ENCODE peak calls at places on chromosome 3, in ten cellular contexts. X is dorsolateral prefrontal cortex, Q is astrocyte of the spinal cord, V is nephron progenitor cell, Y is B cell, A is HCT116, Z is brain microvascular endothelial cell, B is tibial artery, M is WERI-Rb-1, K is HL-60. U is an unnamed sample.

GRCh38 chr3:62139957-62140356 is 233.4 kb downstream of the FEZF2 start:
- DNase-seq in B (peak; percentile 89), M (no peak), Y (no peak), Q (peak; percentile 18), V (no peak), K (peak; percentile 7), A (no peak), Z (peak; percentile 63), X (no peak), U (no peak)

GRCh38 chr3:161559177-161559998 is 62.8 kb downstream of the OTOL1 start:
- DNase-seq in K (peak; percentile 20), Z (peak; percentile 56), Y (no peak), X (peak; percentile 33), A (peak; percentile 39), Q (peak; percentile 70), M (no peak), B (no peak), V (peak; percentile 21), U (no peak)

GRCh38 chr3:108410531-108410984 is 99.8 kb downstream of the MYH15 start:
- DNase-seq in M (no peak), K (no peak), Y (no peak), A (no peak), Q (no peak), Z (no peak), V (no peak), X (no peak), B (peak; percentile 55), U (no peak)

GRCh38 chr3:11096266-11097135 is 57.8 kb upstream of the HRH1 start:
- DNase-seq in B (peak; percentile 89), Q (peak; percentile 96), V (peak; percentile 70), Y (no peak), A (peak; percentile 74), X (peak; percentile 80), Z (peak; percentile 89), K (peak; percentile 85), M (peak; percentile 62), U (peak; percentile 28)

GRCh38 chr3:1190576-1190975 is 97.8 kb downstream of the CNTN6 start:
- DNase-seq in M (no peak), B (no peak), Y (no peak), K (no peak), Z (no peak), A (no peak), V (no peak), X (no peak), Q (peak; percentile 49), U (no peak)

GRCh38 chr3:59678042-59678707 is 628.4 kb upstream of the CFAP20DC start:
- DNase-seq in B (no peak), V (no peak), Z (no peak), A (no peak), Q (no peak), M (peak; percentile 81), X (no peak), Y (no peak), K (no peak), U (no peak)

GRCh38 chr3:140530603-140531002 is 147.3 kb upstream of the TRIM42 start:
- DNase-seq in Z (no peak), Y (no peak), V (no peak), M (no peak), B (no peak), Q (no peak), A (no peak), K (no peak), X (no peak), U (no peak)

GRCh38 chr3:65751123-65751700 is 287.5 kb downstream of the MAGI1 start:
- DNase-seq in K (peak; percentile 2), M (peak; percentile 66), Q (peak; percentile 33), A (peak; percentile 3), Z (peak; percentile 53), X (peak; percentile 86), Y (no peak), B (no peak), V (peak; percentile 68), U (no peak)

GRCh38 chr3:21447471-21448205 is 303.4 kb downstream of the ZNF385D start:
- DNase-seq in X (no peak), Q (peak; percentile 59), Z (no peak), M (no peak), V (no peak), K (no peak), Y (no peak), A (no peak), B (no peak), U (no peak)

GRCh38 chr3:142118911-142119310 is 30.4 kb downstream of the TFDP2 start:
- DNase-seq in Y (no peak), Q (no peak), Z (no peak), B (no peak), M (no peak), A (no peak), K (no peak), V (no peak), X (no peak), U (no peak)

GRCh38 chr3:108131105-108131794 is 40.4 kb upstream of the CD47 start:
- DNase-seq in M (no peak), X (no peak), A (peak; percentile 56), Q (peak; percentile 88), B (no peak), Y (no peak), Z (peak; percentile 55), V (no peak), K (no peak), U (peak; percentile 76)

GRCh38 chr3:141482250-141482937 is 4.4 kb upstream of the RASA2 start:
- DNase-seq in V (no peak), Z (peak; percentile 87), M (no peak), K (no peak), X (no peak), A (peak; percentile 15), Q (peak; percentile 68), Y (no peak), B (no peak), U (peak; percentile 70)

GRCh38 chr3:108931025-108931424 is 22.7 kb downstream of the GUCA1C start:
- DNase-seq in K (no peak), A (no peak), B (no peak), X (no peak), M (no peak), V (no peak), Z (no peak), Q (no peak), Y (no peak), U (no peak)

GRCh38 chr3:155744091-155744625 is 713 bp downstream of the PLCH1 start:
- DNase-seq in M (peak; percentile 85), A (peak; percentile 27), Q (peak; percentile 22), V (peak; percentile 94), X (peak; percentile 67), Y (no peak), Z (no peak), B (no peak), K (peak; percentile 50), U (no peak)

GRCh38 chr3:94694894-94695293 is 632.0 kb downstream of the NSUN3 start:
- DNase-seq in Z (no peak), Q (peak; percentile 34), K (no peak), X (no peak), M (no peak), Y (no peak), V (no peak), A (no peak), B (no peak), U (no peak)

DNA sequence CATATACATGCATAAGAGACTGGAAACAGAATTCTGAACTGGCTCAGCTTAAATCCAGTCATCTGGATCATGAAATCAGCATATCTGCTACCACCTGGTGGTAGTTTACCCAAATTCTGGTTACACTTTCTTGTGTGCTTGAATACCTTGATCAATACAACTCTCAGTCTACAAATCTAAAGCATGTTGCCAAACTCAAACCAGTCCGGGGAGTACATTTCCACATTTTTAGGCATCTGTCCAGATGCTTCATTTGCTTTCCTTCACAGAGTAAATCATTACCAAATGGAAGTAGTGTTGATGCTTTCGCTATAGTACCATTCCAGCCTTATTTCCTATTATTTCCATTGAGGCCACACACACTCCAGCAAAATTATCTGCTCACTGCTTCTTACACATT is 126.4 kb downstream of the P2RY1 start:
- DNase-seq in M (peak; percentile 20), X (no peak), Y (no peak), Q (peak; percentile 34), B (no peak), A (peak; percentile 60), V (no peak), Z (no peak), K (no peak), U (no peak)
- TF ChIP-seq CTCF in M (peak; percentile 33), X (peak; percentile 34), Y (no peak), Q (peak; percentile 38), B (no peak), A (peak; percentile 48), V (peak; percentile 9), Z (peak; percentile 21), K (no peak), U (peak; percentile 47)

GRCh38 chr3:101676765-101677435 is at the start of gene ZBTB11:
- DNase-seq in M (peak; percentile 99), B (peak; percentile 100), X (peak; percentile 100), A (peak; percentile 100), Z (peak; percentile 100), K (peak; percentile 100), Y (peak; percentile 100), Q (peak; percentile 100), V (peak; percentile 100), U (peak; percentile 90)
- TF ChIP-seq CTCF in M (peak; percentile 63), B (peak; percentile 46), X (peak; percentile 61), A (peak; percentile 61), Z (peak; percentile 73), K (peak; percentile 37), Y (no peak), Q (peak; percentile 67), V (peak; percentile 58), U (peak; percentile 52)

GRCh38 chr3:55507808-55508207 is 20.7 kb upstream of the WNT5A start:
- DNase-seq in K (no peak), X (no peak), A (no peak), Q (no peak), Z (no peak), M (no peak), V (no peak), B (no peak), Y (no peak), U (no peak)

GRCh38 chr3:55508335-55508734 is 21.2 kb upstream of the WNT5A start:
- DNase-seq in M (no peak), Q (no peak), B (no peak), Z (no peak), K (no peak), Y (no peak), A (no peak), X (no peak), V (no peak), U (no peak)

GRCh38 chr3:55500555-55501340 is 13.6 kb upstream of the WNT5A start:
- DNase-seq in Q (peak; percentile 74), K (no peak), Z (no peak), Y (no peak), B (no peak), A (no peak), V (no peak), M (no peak), X (no peak), U (no peak)

GRCh38 chr3:55501905-55502304 is 14.8 kb upstream of the WNT5A start:
- DNase-seq in M (no peak), B (no peak), X (no peak), K (no peak), Q (peak; percentile 56), V (no peak), Z (no peak), Y (no peak), A (no peak), U (no peak)

GRCh38 chr3:55505776-55506175 is 18.7 kb upstream of the WNT5A start:
- DNase-seq in K (no peak), Q (no peak), Z (no peak), M (no peak), A (no peak), V (no peak), X (no peak), B (no peak), Y (no peak), U (no peak)
- TF ChIP-seq CTCF in K (no peak), Q (no peak), Z (no peak), M (no peak), A (no peak), V (no peak), X (no peak), B (no peak), Y (no peak), U (no peak)

GRCh38 chr3:127820871-127821853 is 1.2 kb downstream of the MGLL start:
- DNase-seq in A (no peak), B (no peak), M (no peak), Y (no peak), X (no peak), Z (no peak), K (peak; percentile 69), Q (peak; percentile 23), V (no peak), U (no peak)
- TF ChIP-seq CTCF in A (no peak), B (no peak), M (no peak), Y (no peak), X (no peak), Z (no peak), K (no peak), Q (no peak), V (no peak), U (no peak)

U was measured in keratinocyte.